ENCODE peak calls at places on chromosomes 7 and 10, in four cellular contexts. X, N, M and T are unnamed samples.
A peak's percentile ranks its signal among the peaks of the same experiment; 100 is the strongest.

GRCh38 chr10:28668363-28669226 is 8.7 kb upstream of the BAMBI start:
- DNase-seq in N (peak; percentile 52), M (no peak), X (peak; percentile 62), T (no peak)

GRCh38 chr7:16514271-16514670 is 12.4 kb upstream of the LRRC72 start:
- DNase-seq in N (no peak), M (no peak), X (no peak), T (no peak)

GRCh38 chr10:42940487-42941157 is 136.2 kb upstream of the RET start:
- DNase-seq in X (no peak), N (no peak), M (no peak), T (no peak)

GRCh38 chr10:11755512-11756247 is 13.5 kb downstream of the ECHDC3 start:
- DNase-seq in X (no peak), M (no peak), N (no peak), T (no peak)

GRCh38 chr7:120924837-120925236 is 25.7 kb upstream of the ING3 start:
- DNase-seq in X (no peak), N (no peak), M (no peak), T (peak; percentile 48)

GRCh38 chr7:156318426-156318825 is 322.1 kb upstream of the RNF32 start:
- DNase-seq in M (no peak), N (no peak), X (no peak), T (no peak)

GRCh38 chr7:142745091-142745635 is 4.1 kb upstream of the PRSS1 start:
- DNase-seq in X (no peak), M (no peak), N (no peak), T (peak; percentile 56)

GRCh38 chr7:21910253-21910652 is 35.4 kb downstream of the CDCA7L start:
- DNase-seq in X (no peak), N (no peak), M (no peak), T (no peak)

DNA sequence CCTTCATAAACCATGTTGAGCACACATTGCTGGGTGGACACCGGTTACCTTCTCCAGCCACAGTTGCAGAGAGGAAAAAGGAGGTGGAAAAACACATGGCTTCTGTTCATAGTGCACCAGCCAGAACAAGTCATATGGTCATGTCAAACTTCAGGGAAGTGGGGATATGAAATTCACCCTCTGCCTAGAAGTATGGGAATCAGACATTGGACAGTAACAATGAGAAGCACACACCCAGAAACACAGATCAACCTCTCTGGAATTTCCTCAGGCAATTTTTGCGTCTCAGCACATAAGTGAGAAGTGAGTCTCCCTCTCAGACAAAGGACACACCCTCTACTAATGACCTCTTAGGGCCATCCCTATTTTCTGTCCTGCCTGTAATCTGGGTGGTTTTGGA is 172.6 kb upstream of the SVIL start:
- DNase-seq in X (no peak), N (peak; percentile 82), M (no peak), T (peak; percentile 82)
- TF ChIP-seq ELK1 in X (no peak), N (no peak), M (no peak), T (no peak)

GRCh38 chr7:69749358-69749757 is 151.1 kb downstream of the AUTS2 start:
- DNase-seq in M (no peak), X (no peak), N (no peak), T (no peak)
- TF ChIP-seq ELK1 in M (no peak), X (no peak), N (no peak), T (no peak)

GRCh38 chr7:91929463-91929862 is 11.2 kb upstream of the AKAP9 start:
- DNase-seq in N (peak; percentile 13), X (no peak), M (no peak), T (no peak)
- TF ChIP-seq ELK1 in N (no peak), X (no peak), M (no peak), T (no peak)

GRCh38 chr7:93018666-93019065 is 99.1 kb downstream of the SAMD9 start:
- DNase-seq in N (no peak), X (no peak), M (no peak), T (peak; percentile 92)
- TF ChIP-seq ELK1 in N (no peak), X (no peak), M (no peak), T (no peak)